ENCODE peak calls at places on chromosomes 5 and 9, in four cellular contexts. W is pancreas; L is CD8-positive, alpha-beta memory T cell; E is choroid plexus epithelial cell. M is an unnamed sample.

GRCh38 chr5:96893342-96893741 is 17.0 kb downstream of the ERAP2 start:
- DNase-seq in W (no peak), L (no peak), E (peak), M (no peak)

GRCh38 chr5:131682175-131682574 is 47.1 kb upstream of the RAPGEF6 start:
- DNase-seq in W (no peak), L (no peak), E (no peak), M (no peak)

GRCh38 chr5:73378070-73378469 is 70.5 kb downstream of the FOXD1 start:
- DNase-seq in W (no peak), L (no peak), E (peak), M (no peak)

GRCh38 chr5:74492230-74492629 is 148.3 kb downstream of the ENC1 start:
- DNase-seq in W (no peak), L (no peak), E (no peak), M (no peak)

GRCh38 chr5:150218693-150219035 is 28.8 kb downstream of the SLC6A7 start:
- DNase-seq in W (no peak), L (no peak), E (no peak), M (no peak)

GRCh38 chr5:157877821-157878220 is 18.9 kb upstream of the CLINT1 start:
- DNase-seq in W (no peak), L (no peak), E (peak), M (no peak)

GRCh38 chr9:34179528-34180138 is 790 bp downstream of the UBAP1 start:
- DNase-seq in W (no peak), L (no peak), E (peak), M (no peak)

GRCh38 chr9:113577525-113578261 is 114.2 kb downstream of the RGS3 start:
- DNase-seq in W (no peak), L (no peak), E (no peak), M (peak)

GRCh38 chr5:171188016-171188415 is 121.0 kb upstream of the TLX3 start:
- DNase-seq in W (no peak), L (no peak), E (no peak), M (no peak)

GRCh38 chr5:171192111-171192510 is 116.9 kb upstream of the TLX3 start:
- DNase-seq in W (no peak), L (no peak), E (no peak), M (no peak)
- H3K4me3 ChIP-seq in W (no peak), L (no peak), E (no peak), M (no peak)

DNA sequence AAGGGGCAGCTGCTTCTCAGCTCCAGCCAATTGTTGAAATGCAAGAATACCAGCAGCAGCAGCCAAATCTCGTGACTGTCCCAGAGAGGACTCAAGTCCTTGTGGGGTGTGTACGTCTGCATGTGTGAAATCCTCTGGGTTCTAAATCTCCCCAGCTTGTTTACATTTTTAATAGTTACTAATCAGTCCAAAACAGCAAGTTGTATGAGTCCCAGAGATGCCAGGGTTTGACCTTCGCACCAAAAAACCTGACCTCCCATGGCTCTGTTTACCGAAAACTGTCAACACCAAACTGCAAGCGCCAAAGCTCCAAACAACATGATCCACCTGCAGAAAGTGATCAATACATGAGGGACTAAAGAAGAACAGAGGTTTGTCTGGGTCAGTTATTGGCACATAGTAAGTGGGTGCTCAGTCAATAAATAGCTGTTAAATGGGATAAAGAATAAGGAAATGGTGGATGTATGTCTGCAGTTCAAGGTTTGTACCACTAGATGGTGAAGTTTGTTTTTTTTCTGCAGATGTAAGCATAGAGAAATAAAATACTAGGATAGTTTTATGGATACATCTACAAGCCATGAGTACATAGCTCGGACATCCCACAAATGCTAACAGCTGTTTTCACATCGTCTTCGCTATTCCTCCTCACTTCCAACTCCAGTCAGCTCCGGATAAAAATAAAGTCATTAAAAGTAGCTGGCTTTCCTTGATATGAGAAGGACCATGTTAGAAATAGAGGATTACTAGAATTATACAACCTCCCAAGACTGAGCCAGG is 85.3 kb upstream of the ADRB2 start:
- DNase-seq in W (no peak), L (peak), E (peak), M (no peak)
- H3K4me3 ChIP-seq in W (no peak), L (no peak), E (no peak), M (no peak)

DNA sequence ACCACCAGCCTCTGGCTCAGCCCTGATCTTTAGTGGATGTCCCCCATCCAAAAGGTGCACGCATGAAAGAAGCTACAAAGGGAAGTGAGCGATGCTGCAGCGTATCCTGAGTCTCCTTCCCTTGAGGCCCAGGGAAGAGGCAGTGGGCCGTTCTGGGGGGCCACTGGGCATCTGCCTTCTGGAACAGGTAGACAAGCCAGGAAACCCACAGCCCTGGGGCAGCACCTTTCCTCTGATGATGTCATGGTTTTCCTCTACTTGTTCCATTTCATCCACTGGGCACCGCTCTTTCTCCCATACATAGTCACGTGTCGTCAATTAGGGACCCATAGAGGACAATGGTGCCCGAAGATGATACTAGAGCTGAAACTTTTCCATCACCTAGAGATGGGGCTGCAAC is 194.0 kb upstream of the IRX1 start:
- DNase-seq in W (no peak), L (no peak), E (no peak), M (no peak)
- H3K4me3 ChIP-seq in W (no peak), L (no peak), E (no peak), M (no peak)

DNA sequence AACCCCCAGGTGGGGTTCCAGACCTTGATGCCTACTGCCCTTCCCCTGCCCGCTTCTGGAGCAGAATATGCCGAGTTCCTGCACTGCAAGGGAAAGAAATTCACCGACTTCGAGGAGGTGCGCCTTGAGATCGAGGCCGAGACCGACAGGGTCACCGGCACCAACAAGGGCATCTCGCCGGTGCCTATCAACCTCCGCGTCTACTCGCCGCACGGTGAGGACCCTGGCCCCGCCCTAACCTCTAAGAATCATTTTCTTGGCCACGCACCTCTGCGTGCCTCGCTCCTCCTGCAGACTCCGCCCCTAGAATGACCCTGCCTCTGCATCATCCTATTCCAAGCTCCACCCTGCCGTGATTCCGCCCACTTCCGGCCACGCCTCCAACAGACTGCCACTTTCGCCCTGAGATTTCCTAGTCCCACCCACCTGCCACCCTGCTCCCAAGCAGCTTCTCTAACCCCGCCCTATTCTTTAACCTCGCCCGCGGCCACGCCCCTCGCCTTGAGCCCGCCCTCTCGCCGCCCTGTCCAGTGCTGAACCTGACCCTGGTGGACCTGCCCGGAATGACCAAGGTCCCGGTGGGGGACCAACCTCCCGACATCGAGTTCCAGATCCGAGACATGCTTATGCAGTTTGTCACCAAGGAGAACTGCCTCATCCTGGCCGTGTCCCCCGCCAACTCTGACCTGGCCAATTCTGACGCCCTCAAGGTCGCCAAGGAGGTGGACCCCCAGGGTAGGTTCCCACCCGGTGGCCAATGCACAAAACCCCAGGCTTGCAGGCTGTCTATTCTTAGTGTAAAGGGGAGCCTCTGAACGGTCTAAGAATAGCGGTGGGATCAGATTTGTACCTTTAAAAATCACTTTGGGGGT is 15.6 kb downstream of the DNM1 start:
- DNase-seq in W (peak), L (peak), E (peak), M (peak)
- H3K4me3 ChIP-seq in W (peak), L (peak), E (peak), M (peak)

DNA sequence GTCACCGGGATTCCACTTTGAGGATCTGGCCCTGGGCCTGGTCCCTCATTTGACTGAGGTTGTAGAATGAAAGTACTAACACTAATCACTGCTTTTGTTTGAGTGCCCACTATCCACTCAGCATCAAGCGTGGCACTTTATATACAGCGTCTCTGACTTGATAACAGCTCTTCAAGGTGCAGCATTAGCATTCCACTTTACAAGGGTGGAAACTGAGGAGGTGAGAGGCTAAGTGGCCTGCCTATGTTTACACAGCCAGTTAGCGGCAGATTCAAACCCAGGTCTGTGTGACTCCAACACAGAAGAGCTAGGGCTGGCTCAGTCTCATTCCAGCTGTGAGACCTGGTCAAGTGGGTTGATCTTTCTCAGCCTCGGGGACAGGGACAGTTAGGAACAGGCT is 5.9 kb downstream of the KCNMB1 start:
- DNase-seq in W (no peak), L (no peak), E (no peak), M (no peak)
- H3K4me3 ChIP-seq in W (no peak), L (no peak), E (no peak), M (no peak)